ENCODE peak calls at places on chromosome 14, in eight cellular contexts. B is SK-MEL-5; D is AML-193; J is HFFc6; P is cardiac fibroblast; C is nephron progenitor cell; F is CD8-positive, alpha-beta T cell; V is renal cortical epithelial cell. I is an unnamed sample.

GRCh38 chr14:22594156-22594716 is 3.9 kb upstream of the ABHD4 start:
- DNase-seq in B (no peak), D (no peak), J (no peak), P (peak), C (no peak), F (no peak), V (no peak), I (no peak)

GRCh38 chr14:52974406-52974805 is 23.6 kb upstream of the FERMT2 start:
- DNase-seq in B (no peak), D (no peak), J (peak), P (no peak), C (no peak), F (no peak), V (peak), I (no peak)

GRCh38 chr14:54465654-54466053 is 23.1 kb downstream of the GMFB start:
- DNase-seq in B (no peak), D (no peak), J (no peak), P (no peak), C (no peak), F (no peak), V (no peak), I (no peak)

GRCh38 chr14:55245657-55246268 is 25.5 kb upstream of the FBXO34 start:
- DNase-seq in B (peak), D (peak), J (peak), P (peak), C (no peak), F (no peak), V (peak), I (no peak)

GRCh38 chr14:101582294-101582693 is 21.0 kb downstream of the DIO3 start:
- DNase-seq in B (no peak), D (no peak), J (no peak), P (no peak), C (no peak), F (no peak), V (no peak), I (no peak)

GRCh38 chr14:91177797-91178147 is 63.9 kb downstream of the DGLUCY start:
- DNase-seq in B (no peak), D (no peak), J (no peak), P (no peak), C (no peak), F (no peak), V (no peak), I (no peak)

GRCh38 chr14:51367600-51367931 is 127.5 kb downstream of the TMX1 start:
- DNase-seq in B (no peak), D (no peak), J (peak), P (peak), C (no peak), F (no peak), V (no peak), I (peak)

GRCh38 chr14:88934231-88934898 is 109.9 kb downstream of the TTC8 start:
- DNase-seq in B (no peak), D (no peak), J (peak), P (peak), C (no peak), F (no peak), V (no peak), I (no peak)

GRCh38 chr14:36477266-36477665 is 42.8 kb downstream of the NKX2-1 start:
- DNase-seq in B (no peak), D (no peak), J (no peak), P (no peak), C (no peak), F (no peak), V (no peak), I (no peak)

GRCh38 chr14:23061995-23062394 is 4.7 kb upstream of the CDH24 start:
- DNase-seq in B (peak), D (no peak), J (peak), P (peak), C (no peak), F (no peak), V (peak), I (peak)

GRCh38 chr14:68843471-68844209 is 50.8 kb upstream of the ZFP36L1 start:
- DNase-seq in B (peak), D (peak), J (peak), P (peak), C (peak), F (peak), V (peak), I (peak)

GRCh38 chr14:71244341-71244740 is 337.1 kb downstream of the PCNX1 start:
- DNase-seq in B (no peak), D (no peak), J (peak), P (peak), C (no peak), F (no peak), V (no peak), I (no peak)

GRCh38 chr14:95297832-95298231 is 21.9 kb downstream of the CLMN start:
- DNase-seq in B (no peak), D (no peak), J (no peak), P (no peak), C (no peak), F (no peak), V (no peak), I (no peak)